ENCODE peak calls at places on chromosomes 1 and 21, in ten cellular contexts. R is AG04450; K is stimulated activated CD4-positive, alpha-beta T cell treated with anti-CD3 and anti-CD28 coated beads, Interleukin-4, amount 100 ng/mL, for 48 hours; B is EL; C is colonic mucosa; D is keratinocyte; Q is left colon; H is Daoy; A is NCI-H345; U is activated T-cell treated with anti-CD3 and anti-CD28 coated beads for 24 hours. L is an unnamed sample.

GRCh38 chr21:22174746-22175145 is 1176.5 kb downstream of the NCAM2 start:
- DNase-seq in U (no peak), B (no peak), D (no peak), H (no peak), K (no peak), C (no peak), A (no peak), R (no peak), Q (no peak), L (no peak)

GRCh38 chr1:151992345-151993083 is 1.1 kb downstream of the S100A10 start:
- DNase-seq in H (peak; percentile 99), D (peak; percentile 97), B (peak; percentile 99), K (no peak), U (no peak), R (no peak), A (no peak), Q (peak; percentile 84), C (peak; percentile 92), L (peak; percentile 42)

GRCh38 chr1:151408891-151409290 is 9.5 kb downstream of the PSMB4 start:
- DNase-seq in R (no peak), D (no peak), C (no peak), H (no peak), Q (no peak), B (no peak), K (no peak), A (no peak), U (no peak), L (no peak)

GRCh38 chr21:37642493-37642892 is 273.8 kb downstream of the KCNJ6 start:
- DNase-seq in A (peak; percentile 42), K (no peak), U (no peak), B (no peak), R (no peak), Q (no peak), C (no peak), H (peak; percentile 60), D (no peak), L (no peak)

GRCh38 chr1:41380979-41381690 is 19.9 kb downstream of the FOXO6 start:
- DNase-seq in U (no peak), H (peak; percentile 60), R (no peak), B (no peak), A (peak; percentile 90), C (peak; percentile 38), Q (peak; percentile 37), D (no peak), K (no peak), L (no peak)

GRCh38 chr1:9437931-9438330 is 101.3 kb upstream of the SLC25A33 start:
- DNase-seq in A (no peak), Q (peak; percentile 34), K (no peak), C (peak; percentile 38), B (no peak), D (no peak), H (peak; percentile 62), R (no peak), U (no peak), L (no peak)

GRCh38 chr1:22484741-22485140 is 33.1 kb downstream of the ZBTB40 start:
- DNase-seq in D (no peak), R (no peak), C (no peak), K (no peak), Q (no peak), U (no peak), B (no peak), A (no peak), H (no peak), L (no peak)

GRCh38 chr1:238399558-238399957 is 508.8 kb upstream of the ZP4 start:
- DNase-seq in D (no peak), K (no peak), B (no peak), R (no peak), C (no peak), A (no peak), U (no peak), H (no peak), Q (no peak), L (no peak)

GRCh38 chr1:244049142-244049968 is 1.7 kb upstream of the ZBTB18 start:
- DNase-seq in B (peak; percentile 53), C (peak; percentile 45), Q (peak; percentile 66), H (peak; percentile 24), R (no peak), K (no peak), U (peak; percentile 26), D (no peak), A (peak; percentile 40), L (no peak)

GRCh38 chr1:220974431-220974830 is 95.2 kb downstream of the HLX start:
- DNase-seq in K (no peak), B (no peak), U (no peak), D (no peak), R (no peak), A (no peak), H (no peak), C (no peak), Q (no peak), L (no peak)

GRCh38 chr21:45019076-45019886 is 55.1 kb upstream of the ADARB1 start:
- DNase-seq in U (no peak), R (no peak), Q (peak; percentile 3), A (no peak), H (no peak), C (no peak), K (no peak), B (peak; percentile 50), D (no peak), L (no peak)

GRCh38 chr1:5950994-5951749 is 41.1 kb downstream of the NPHP4 start:
- DNase-seq in K (no peak), Q (no peak), A (no peak), U (no peak), D (no peak), R (no peak), C (no peak), B (no peak), H (no peak), L (no peak)

GRCh38 chr1:167629681-167630567 is at the start of gene RCSD1:
- DNase-seq in U (peak; percentile 54), R (no peak), A (no peak), H (peak; percentile 17), D (no peak), Q (peak; percentile 55), C (no peak), B (no peak), K (peak; percentile 54), L (peak; percentile 66)

L was measured in CMK.